ENCODE peak calls at places on chromosomes 7 and 10, in four cellular contexts. K is Ammon's horn; N is CD4-positive, alpha-beta T cell; A is heart left ventricle. S is an unnamed sample.

GRCh38 chr10:43166207-43166878 is 28.1 kb downstream of the CSGALNACT2 start:
- DNase-seq in K (no peak), N (no peak), A (no peak), S (no peak)

GRCh38 chr7:30510124-30511074 is 5.8 kb upstream of the GGCT start:
- DNase-seq in K (peak; percentile 54), N (no peak), A (no peak), S (peak; percentile 51)

GRCh38 chr10:129866894-129867293 is 97.2 kb downstream of the EBF3 start:
- DNase-seq in K (no peak), N (no peak), A (no peak), S (no peak)

GRCh38 chr10:23535381-23535780 is 96.5 kb downstream of the OTUD1 start:
- DNase-seq in K (no peak), N (no peak), A (no peak), S (no peak)

GRCh38 chr7:12800501-12800900 is 113.1 kb downstream of the ARL4A start:
- DNase-seq in K (no peak), N (no peak), A (no peak), S (no peak)

GRCh38 chr10:82811621-82812020 is 936.6 kb downstream of the NRG3 start:
- DNase-seq in K (no peak), N (no peak), A (no peak), S (no peak)

GRCh38 chr10:4661572-4662255 is 164.3 kb upstream of the AKR1E2 start:
- DNase-seq in K (no peak), N (no peak), A (peak; percentile 83), S (no peak)

GRCh38 chr7:22799633-22800032 is 23.0 kb downstream of the TOMM7 start:
- DNase-seq in K (no peak), N (no peak), A (no peak), S (no peak)

GRCh38 chr10:32331606-32332005 is 15.4 kb downstream of the EPC1 start:
- DNase-seq in K (no peak), N (no peak), A (no peak), S (no peak)

GRCh38 chr7:155807013-155807804 is 5.1 kb downstream of the SHH start:
- DNase-seq in K (no peak), N (no peak), A (no peak), S (no peak)

GRCh38 chr10:104332243-104333036 is 5.8 kb downstream of the ITPRIP start:
- DNase-seq in K (no peak), N (no peak), A (no peak), S (no peak)

GRCh38 chr7:5177060-5177459 is 13.0 kb upstream of the WIPI2 start:
- DNase-seq in K (peak; percentile 60), N (no peak), A (peak; percentile 64), S (peak; percentile 84)

GRCh38 chr10:62414359-62414758 is 40.2 kb downstream of the ZNF365 start:
- DNase-seq in K (no peak), N (no peak), A (no peak), S (no peak)

GRCh38 chr10:90587561-90587960 is 270.3 kb downstream of the HTR7 start:
- DNase-seq in K (no peak), N (no peak), A (no peak), S (no peak)

GRCh38 chr7:148492157-148492860 is 98.3 kb upstream of the C7orf33 start:
- DNase-seq in K (no peak), N (no peak), A (no peak), S (no peak)

GRCh38 chr10:132471125-132471451 is 66.5 kb upstream of the INPP5A start:
- DNase-seq in K (no peak), N (no peak), A (no peak), S (no peak)

GRCh38 chr7:150448789-150449147 is 1.7 kb upstream of the GIMAP8 start:
- DNase-seq in K (peak; percentile 89), N (peak; percentile 89), A (peak; percentile 85), S (peak; percentile 49)

GRCh38 chr10:287814-288213 is 152.6 kb downstream of the ZMYND11 start:
- DNase-seq in K (no peak), N (no peak), A (no peak), S (no peak)

GRCh38 chr7:41869091-41869490 is 166.2 kb upstream of the INHBA start:
- DNase-seq in K (no peak), N (no peak), A (no peak), S (no peak)

GRCh38 chr10:30027057-30028005 is 32.1 kb downstream of the JCAD start:
- DNase-seq in K (peak; percentile 20), N (peak; percentile 80), A (peak; percentile 58), S (peak; percentile 6)

GRCh38 chr10:132264306-132264950 is 43.3 kb downstream of the STK32C start:
- DNase-seq in K (no peak), N (no peak), A (no peak), S (no peak)

GRCh38 chr7:2945171-2945570 is 98.5 kb downstream of the CARD11 start:
- DNase-seq in K (no peak), N (no peak), A (no peak), S (no peak)

GRCh38 chr10:1650542-1651279 is 86.6 kb downstream of the ADARB2 start:
- DNase-seq in K (no peak), N (no peak), A (no peak), S (peak; percentile 93)

GRCh38 chr7:155233703-155234492 is 63.8 kb upstream of the INSIG1 start:
- DNase-seq in K (peak; percentile 56), N (no peak), A (no peak), S (no peak)

GRCh38 chr10:71094712-71095390 is 117.5 kb upstream of the UNC5B start:
- DNase-seq in K (no peak), N (no peak), A (no peak), S (no peak)

GRCh38 chr10:753530-753929 is 64.1 kb upstream of the DIP2C start:
- DNase-seq in K (no peak), N (no peak), A (no peak), S (no peak)

GRCh38 chr10:116757246-116757645 is 14.9 kb upstream of the HSPA12A start:
- DNase-seq in K (no peak), N (no peak), A (no peak), S (no peak)

GRCh38 chr7:45890902-45891461 is 2.7 kb downstream of the IGFBP1 start:
- DNase-seq in K (peak; percentile 54), N (no peak), A (no peak), S (peak; percentile 67)

GRCh38 chr7:8423057-8423456 is 10.4 kb upstream of the NXPH1 start:
- DNase-seq in K (no peak), N (no peak), A (no peak), S (no peak)

GRCh38 chr7:155580367-155580766 is 34.0 kb upstream of the CNPY1 start:
- DNase-seq in K (no peak), N (no peak), A (no peak), S (no peak)

GRCh38 chr10:90887555-90887954 is 15.8 kb downstream of the RPP30 start:
- DNase-seq in K (no peak), N (no peak), A (no peak), S (no peak)

GRCh38 chr7:95527776-95528250 is 42.1 kb downstream of the ASB4 start:
- DNase-seq in K (no peak), N (no peak), A (no peak), S (no peak)

GRCh38 chr7:129188372-129188891 is at the start of gene SMO:
- DNase-seq in K (no peak), N (no peak), A (peak; percentile 49), S (peak; percentile 19)

GRCh38 chr7:41579961-41580935 is 122.6 kb downstream of the INHBA start:
- DNase-seq in K (no peak), N (no peak), A (no peak), S (no peak)

GRCh38 chr10:71596759-71597158 is 122.8 kb downstream of the C10orf105 start:
- DNase-seq in K (no peak), N (no peak), A (no peak), S (no peak)

GRCh38 chr10:7111574-7111973 is 299.3 kb downstream of the SFMBT2 start:
- DNase-seq in K (no peak), N (no peak), A (no peak), S (no peak)

GRCh38 chr10:22253578-22253882 is 35.7 kb upstream of the EBLN1 start:
- DNase-seq in K (peak; percentile 17), N (peak; percentile 42), A (peak; percentile 59), S (peak; percentile 28)

GRCh38 chr7:50727711-50728110 is 55.0 kb downstream of the GRB10 start:
- DNase-seq in K (no peak), N (no peak), A (no peak), S (no peak)

GRCh38 chr10:124534821-124535601 is 73.4 kb downstream of the LHPP start:
- DNase-seq in K (no peak), N (no peak), A (no peak), S (no peak)

S was measured in G401.